ENCODE peak calls at places on chromosome 14, in seven cellular contexts. S, A, T, Y, W, Q and Z are unnamed samples.

GRCh38 chr14:97866664-97867063 is 1069.5 kb downstream of the VRK1 start:
- DNase-seq in S (no peak), A (no peak), T (no peak), Y (no peak), W (no peak), Q (no peak), Z (no peak)

GRCh38 chr14:75168586-75169335 is 7.7 kb downstream of the TMED10 start:
- DNase-seq in S (no peak), A (no peak), T (no peak), Y (no peak), W (no peak), Q (peak), Z (no peak)

GRCh38 chr14:96285667-96286066 is 29.7 kb downstream of the BDKRB1 start:
- DNase-seq in S (no peak), A (peak), T (no peak), Y (peak), W (peak), Q (peak), Z (no peak)

GRCh38 chr14:24890716-24891115 is 159.2 kb downstream of the STXBP6 start:
- DNase-seq in S (no peak), A (no peak), T (no peak), Y (no peak), W (no peak), Q (no peak), Z (no peak)

GRCh38 chr14:102335163-102335562 is 15.6 kb downstream of the ZNF839 start:
- DNase-seq in S (no peak), A (no peak), T (no peak), Y (no peak), W (no peak), Q (no peak), Z (no peak)

GRCh38 chr14:59294662-59294992 is 106.2 kb downstream of the DAAM1 start:
- DNase-seq in S (no peak), A (peak), T (no peak), Y (no peak), W (no peak), Q (peak), Z (no peak)

GRCh38 chr14:101200650-101201516 is 297.4 kb upstream of the RTL1 start:
- DNase-seq in S (no peak), A (no peak), T (no peak), Y (no peak), W (no peak), Q (no peak), Z (peak)

GRCh38 chr14:89641495-89642162 is 224.6 kb upstream of the FOXN3 start:
- DNase-seq in S (peak), A (no peak), T (no peak), Y (no peak), W (peak), Q (no peak), Z (no peak)

GRCh38 chr14:98177551-98177950 is 1094.4 kb downstream of the BCL11B start:
- DNase-seq in S (peak), A (no peak), T (no peak), Y (no peak), W (no peak), Q (no peak), Z (no peak)

GRCh38 chr14:91332448-91333059 is 85.1 kb downstream of the CCDC88C start:
- DNase-seq in S (no peak), A (no peak), T (no peak), Y (no peak), W (peak), Q (no peak), Z (peak)

GRCh38 chr14:77023001-77023996 is 5.2 kb downstream of the IRF2BPL start:
- DNase-seq in S (no peak), A (no peak), T (no peak), Y (peak), W (peak), Q (peak), Z (no peak)

GRCh38 chr14:99725774-99726537 is 41.9 kb downstream of the CYP46A1 start:
- DNase-seq in S (no peak), A (no peak), T (no peak), Y (no peak), W (no peak), Q (no peak), Z (no peak)

GRCh38 chr14:79318371-79318770 is 892.9 kb downstream of the DIO2 start:
- DNase-seq in S (no peak), A (peak), T (no peak), Y (no peak), W (no peak), Q (peak), Z (no peak)

GRCh38 chr14:101049942-101050341 is 146.4 kb upstream of the RTL1 start:
- DNase-seq in S (no peak), A (no peak), T (no peak), Y (no peak), W (no peak), Q (no peak), Z (peak)

GRCh38 chr14:55446833-55447232 is 6.4 kb upstream of the TBPL2 start:
- DNase-seq in S (no peak), A (peak), T (no peak), Y (no peak), W (peak), Q (peak), Z (no peak)

GRCh38 chr14:92637228-92637627 is 111.2 kb downstream of the LGMN start:
- DNase-seq in S (no peak), A (no peak), T (no peak), Y (no peak), W (no peak), Q (peak), Z (no peak)

GRCh38 chr14:54189358-54190354 is 207.2 kb upstream of the CDKN3 start:
- DNase-seq in S (no peak), A (no peak), T (no peak), Y (no peak), W (peak), Q (peak), Z (no peak)

GRCh38 chr14:85437143-85437542 is 92.8 kb upstream of the FLRT2 start:
- DNase-seq in S (no peak), A (no peak), T (no peak), Y (no peak), W (peak), Q (peak), Z (no peak)

GRCh38 chr14:53523226-53523625 is 370.1 kb upstream of the DDHD1 start:
- DNase-seq in S (no peak), A (no peak), T (no peak), Y (no peak), W (no peak), Q (no peak), Z (no peak)

GRCh38 chr14:50769893-50770500 is 61.0 kb downstream of the NIN start:
- DNase-seq in S (no peak), A (no peak), T (no peak), Y (no peak), W (no peak), Q (no peak), Z (no peak)

GRCh38 chr14:100827140-100827517 is 1.2 kb downstream of the MEG3 start:
- DNase-seq in S (no peak), A (no peak), T (no peak), Y (no peak), W (no peak), Q (peak), Z (no peak)

GRCh38 chr14:33631021-33631420 is 319.9 kb downstream of the EGLN3 start:
- DNase-seq in S (no peak), A (no peak), T (no peak), Y (no peak), W (no peak), Q (no peak), Z (no peak)

GRCh38 chr14:34628681-34629135 is 1.2 kb downstream of the SNX6 start:
- DNase-seq in S (no peak), A (no peak), T (no peak), Y (peak), W (peak), Q (peak), Z (no peak)

GRCh38 chr14:100466111-100466856 is 120.9 kb downstream of the BEGAIN start:
- DNase-seq in S (no peak), A (no peak), T (no peak), Y (no peak), W (no peak), Q (no peak), Z (no peak)

GRCh38 chr14:37721976-37722659 is 126.7 kb downstream of the TTC6 start:
- DNase-seq in S (no peak), A (no peak), T (no peak), Y (no peak), W (no peak), Q (peak), Z (no peak)

GRCh38 chr14:72613196-72613974 is 280.5 kb downstream of the DPF3 start:
- DNase-seq in S (no peak), A (no peak), T (no peak), Y (peak), W (peak), Q (no peak), Z (peak)

GRCh38 chr14:63375772-63376171 is 57.0 kb upstream of the GPHB5 start:
- DNase-seq in S (no peak), A (peak), T (no peak), Y (no peak), W (no peak), Q (peak), Z (no peak)

GRCh38 chr14:96587823-96588385 is 85.7 kb downstream of the PAPOLA start:
- DNase-seq in S (no peak), A (no peak), T (no peak), Y (no peak), W (no peak), Q (no peak), Z (no peak)

GRCh38 chr14:102363182-102363952 is 626 bp downstream of the TECPR2 start:
- DNase-seq in S (peak), A (no peak), T (no peak), Y (no peak), W (peak), Q (peak), Z (no peak)

GRCh38 chr14:95067526-95067925 is 89.8 kb downstream of the DICER1 start:
- DNase-seq in S (no peak), A (no peak), T (no peak), Y (no peak), W (no peak), Q (no peak), Z (no peak)

GRCh38 chr14:95394981-95395737 is 75.5 kb upstream of the CLMN start:
- DNase-seq in S (peak), A (no peak), T (no peak), Y (peak), W (no peak), Q (no peak), Z (no peak)

GRCh38 chr14:55377236-55377635 is 34.4 kb downstream of the ATG14 start:
- DNase-seq in S (no peak), A (no peak), T (no peak), Y (no peak), W (no peak), Q (no peak), Z (no peak)

GRCh38 chr14:89214221-89214965 is 202.6 kb downstream of the FOXN3 start:
- DNase-seq in S (no peak), A (no peak), T (no peak), Y (peak), W (peak), Q (no peak), Z (peak)

GRCh38 chr14:22174412-22174811 is 414.6 kb downstream of the DAD1 start:
- DNase-seq in S (no peak), A (no peak), T (no peak), Y (no peak), W (peak), Q (no peak), Z (no peak)

GRCh38 chr14:22291406-22291805 is 297.6 kb downstream of the DAD1 start:
- DNase-seq in S (no peak), A (no peak), T (no peak), Y (no peak), W (no peak), Q (peak), Z (no peak)

GRCh38 chr14:24052656-24053547 is 1.1 kb downstream of the CARMIL3 start:
- DNase-seq in S (no peak), A (no peak), T (no peak), Y (no peak), W (no peak), Q (no peak), Z (no peak)

GRCh38 chr14:23929131-23929530 is 24.4 kb upstream of the DHRS4 start:
- DNase-seq in S (no peak), A (no peak), T (no peak), Y (no peak), W (no peak), Q (no peak), Z (no peak)

GRCh38 chr14:68514611-68515194 is 278.2 kb downstream of the ZFP36L1 start:
- DNase-seq in S (no peak), A (no peak), T (no peak), Y (no peak), W (no peak), Q (no peak), Z (no peak)

GRCh38 chr14:20413785-20414117 is 450 bp upstream of the TEP1 start:
- DNase-seq in S (peak), A (no peak), T (no peak), Y (peak), W (peak), Q (no peak), Z (no peak)

GRCh38 chr14:103611215-103611614 is 17.8 kb upstream of the KLC1 start:
- DNase-seq in S (no peak), A (no peak), T (no peak), Y (no peak), W (no peak), Q (no peak), Z (no peak)

GRCh38 chr14:103607822-103608221 is 21.2 kb upstream of the KLC1 start:
- DNase-seq in S (no peak), A (no peak), T (no peak), Y (no peak), W (no peak), Q (no peak), Z (no peak)

GRCh38 chr14:103604620-103605019 is 24.4 kb upstream of the KLC1 start:
- DNase-seq in S (no peak), A (no peak), T (no peak), Y (no peak), W (no peak), Q (no peak), Z (no peak)

GRCh38 chr14:103607039-103607668 is 21.9 kb upstream of the KLC1 start:
- DNase-seq in S (peak), A (peak), T (peak), Y (peak), W (peak), Q (peak), Z (peak)
- TF ChIP-seq CTCF in S (peak), A (peak), T (no peak), Y (peak), W (peak), Q (peak), Z (no peak)

DNA sequence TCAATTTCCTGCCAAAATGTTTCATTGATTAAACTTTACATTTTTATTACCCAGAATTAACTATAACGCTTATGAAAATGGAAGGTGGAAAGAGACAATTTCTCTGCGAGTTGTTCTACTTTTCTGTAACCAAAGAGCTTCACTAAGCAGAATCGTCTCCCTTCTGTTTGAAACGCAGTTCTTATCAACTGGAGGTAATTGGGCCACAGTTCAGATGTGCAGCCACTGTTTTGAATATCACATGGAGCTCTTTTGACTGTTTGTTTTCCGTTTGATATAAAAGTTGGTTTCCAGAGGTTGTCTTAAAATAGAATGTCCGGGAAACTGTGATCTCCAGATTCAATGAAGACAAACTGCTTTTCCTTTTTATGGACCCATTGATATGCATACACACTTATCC is 183.3 kb upstream of the SEL1L start:
- DNase-seq in S (no peak), A (no peak), T (no peak), Y (no peak), W (no peak), Q (no peak), Z (no peak)
- TF ChIP-seq CTCF in S (no peak), A (no peak), T (no peak), Y (no peak), W (no peak), Q (no peak), Z (no peak)

GRCh38 chr14:93970967-93971634 is 5.3 kb downstream of the ASB2 start:
- DNase-seq in S (peak), A (no peak), T (no peak), Y (no peak), W (no peak), Q (peak), Z (no peak)
- TF ChIP-seq CTCF in S (no peak), A (no peak), T (no peak), Y (no peak), W (no peak), Q (no peak), Z (no peak)

DNA sequence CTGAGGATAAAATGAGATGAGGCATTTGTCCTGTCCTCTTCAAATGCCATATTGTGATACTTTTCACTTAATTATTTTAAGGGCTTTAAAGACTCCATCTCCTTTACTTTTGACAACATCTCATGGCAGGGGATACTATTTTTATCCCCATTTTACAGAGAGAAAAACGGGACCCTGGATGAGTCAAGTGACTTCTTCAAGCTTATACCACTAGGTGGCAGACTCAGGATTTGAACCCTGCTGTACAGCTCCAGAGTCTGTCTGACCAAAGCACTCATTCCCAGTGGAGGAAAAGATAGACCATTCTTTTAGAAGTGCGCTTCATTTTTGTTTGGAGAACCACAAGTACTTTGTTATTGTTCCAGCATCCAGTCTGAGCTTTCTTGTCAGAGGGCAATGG is 1.7 kb upstream of the SMOC1 start:
- DNase-seq in S (peak), A (no peak), T (no peak), Y (no peak), W (peak), Q (peak), Z (no peak)
- TF ChIP-seq CTCF in S (peak), A (peak), T (peak), Y (peak), W (peak), Q (peak), Z (no peak)

DNA sequence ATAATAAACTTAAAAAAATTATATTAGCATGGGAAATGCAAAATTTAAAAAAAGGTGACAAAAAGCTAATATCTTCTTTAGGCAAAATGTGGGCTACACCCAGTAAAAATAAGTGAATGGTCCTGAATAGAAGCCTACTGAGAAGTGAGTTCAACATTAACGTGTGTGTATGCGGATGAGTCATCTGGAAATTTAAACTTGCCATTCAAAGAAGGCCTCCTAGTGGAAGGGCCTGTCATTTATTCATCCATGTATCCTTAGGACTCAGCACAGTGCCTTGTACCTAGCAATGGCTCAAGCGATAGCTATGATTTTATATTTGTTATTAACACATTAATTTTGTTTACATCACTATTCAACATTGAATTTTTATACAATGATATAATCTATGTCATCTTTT is 226.2 kb downstream of the NUBPL start:
- DNase-seq in S (no peak), A (no peak), T (no peak), Y (no peak), W (no peak), Q (peak), Z (no peak)
- TF ChIP-seq CTCF in S (no peak), A (no peak), T (no peak), Y (no peak), W (no peak), Q (no peak), Z (no peak)